ENCODE peak calls at places on chromosomes 4 and X, in five cellular contexts. Q is SHP77, A is HT-29, I is heart right ventricle, J is Ammon's horn. K is an unnamed sample.

GRCh38 chr4:31094474-31094873 is 374.3 kb downstream of the PCDH7 start:
- DNase-seq in Q (no peak), A (no peak), I (no peak), J (no peak), K (no peak)

GRCh38 chr4:70991596-70991995 is 1.9 kb upstream of the DCK start:
- DNase-seq in Q (no peak), A (no peak), I (no peak), J (no peak), K (no peak)

GRCh38 chrX:122770581-122770980 is 413.5 kb upstream of the GRIA3 start:
- DNase-seq in Q (no peak), A (no peak), I (no peak), J (peak), K (no peak)

GRCh38 chr4:168515222-168516011 is 18.6 kb downstream of the PALLD start:
- DNase-seq in Q (peak), A (no peak), I (peak), J (peak), K (no peak)

GRCh38 chrX:22278375-22278774 is 5.7 kb downstream of the CBLL2 start:
- DNase-seq in Q (no peak), A (peak), I (no peak), J (no peak), K (no peak)

GRCh38 chrX:79161655-79162054 is 17.2 kb downstream of the GPR174 start:
- DNase-seq in Q (no peak), A (no peak), I (no peak), J (no peak), K (no peak)

GRCh38 chrX:1389993-1390285 is 2.0 kb downstream of the SLC25A6 start:
- DNase-seq in Q (no peak), A (no peak), I (no peak), J (no peak), K (no peak)

GRCh38 chrX:70769659-70770232 is 138.8 kb downstream of the TEX11 start:
- DNase-seq in Q (no peak), A (peak), I (no peak), J (no peak), K (peak)

GRCh38 chr4:3711183-3712111 is 54.7 kb upstream of the ADRA2C start:
- DNase-seq in Q (no peak), A (no peak), I (peak), J (no peak), K (peak)

GRCh38 chr4:104352211-104352610 is 142.5 kb downstream of the CXXC4 start:
- DNase-seq in Q (no peak), A (no peak), I (no peak), J (no peak), K (no peak)

GRCh38 chr4:8067945-8068894 is 90.4 kb downstream of the ABLIM2 start:
- DNase-seq in Q (no peak), A (no peak), I (no peak), J (no peak), K (no peak)

GRCh38 chr4:39406763-39407583 is at the start of gene KLB:
- DNase-seq in Q (no peak), A (peak), I (no peak), J (no peak), K (no peak)

GRCh38 chrX:135295238-135295943 is 13.9 kb upstream of the ETDC start:
- DNase-seq in Q (no peak), A (no peak), I (peak), J (peak), K (peak)

GRCh38 chrX:119477812-119478232 is 9.6 kb downstream of the SLC25A5 start:
- DNase-seq in Q (no peak), A (peak), I (no peak), J (no peak), K (peak)

GRCh38 chr4:104022871-104023270 is 303.1 kb upstream of the TACR3 start:
- DNase-seq in Q (no peak), A (no peak), I (no peak), J (no peak), K (peak)

GRCh38 chrX:43860646-43861370 is 21.4 kb downstream of the MAOB start:
- DNase-seq in Q (peak), A (peak), I (no peak), J (no peak), K (peak)

GRCh38 chr4:156654410-156654809 is 317.2 kb downstream of the PDGFC start:
- DNase-seq in Q (no peak), A (no peak), I (no peak), J (no peak), K (no peak)

GRCh38 chr4:173332963-173333657 is 1.0 kb downstream of the HMGB2 start:
- DNase-seq in Q (no peak), A (peak), I (no peak), J (no peak), K (peak)

GRCh38 chrX:12894074-12894691 is 12.2 kb upstream of the TLR8 start:
- DNase-seq in Q (no peak), A (peak), I (no peak), J (peak), K (peak)

GRCh38 chr4:167222098-167222497 is 12.2 kb downstream of the SPOCK3 start:
- DNase-seq in Q (no peak), A (no peak), I (no peak), J (no peak), K (no peak)

K was measured in G401.